ENCODE peak calls at places on chromosomes 1 and 21, in four cellular contexts. W, E, K and S are unnamed samples. For H3K4me1, the result is how much of the 10 kb centered on the place peaks cover.

GRCh38 chr1:109621402-109622101 is 1.9 kb downstream of the AMPD2 start:
- DNase-seq in W (peak), E (no peak), K (no peak), S (no peak)

GRCh38 chr21:25459993-25460392 is 147.3 kb downstream of the MRPL39 start:
- DNase-seq in W (no peak), E (no peak), K (no peak), S (no peak)

GRCh38 chr1:178935610-178936009 is 64.7 kb upstream of the ANGPTL1 start:
- DNase-seq in W (no peak), E (no peak), K (no peak), S (no peak)

GRCh38 chr1:31755197-31755611 is 8.9 kb downstream of the ADGRB2 start:
- DNase-seq in W (no peak), E (peak), K (no peak), S (no peak)

GRCh38 chr21:29228306-29228705 is 70.4 kb upstream of the BACH1 start:
- DNase-seq in W (no peak), E (no peak), K (no peak), S (no peak)

GRCh38 chr1:64073705-64074104 is 129.7 kb upstream of the UBE2U start:
- DNase-seq in W (no peak), E (no peak), K (no peak), S (no peak)

GRCh38 chr1:151005729-151006330 is 872 bp downstream of the MINDY1 start:
- DNase-seq in W (no peak), E (no peak), K (no peak), S (no peak)

GRCh38 chr1:151562661-151563060 is 22.6 kb downstream of the TUFT1 start:
- DNase-seq in W (no peak), E (no peak), K (no peak), S (no peak)

GRCh38 chr1:8004113-8004802 is 21.9 kb downstream of the ERRFI1 start:
- DNase-seq in W (peak), E (no peak), K (peak), S (no peak)

GRCh38 chr1:24540906-24541710 is 14.8 kb upstream of the NCMAP start:
- DNase-seq in W (no peak), E (no peak), K (peak), S (no peak)

GRCh38 chr1:197312163-197312562 is 44.1 kb downstream of the CRB1 start:
- DNase-seq in W (no peak), E (no peak), K (peak), S (no peak)

GRCh38 chr1:20160034-20160433 is 20.9 kb downstream of the PLA2G2F start:
- DNase-seq in W (no peak), E (no peak), K (peak), S (no peak)

GRCh38 chr1:182569939-182570610 is 19.0 kb downstream of the RNASEL start:
- DNase-seq in W (no peak), E (no peak), K (no peak), S (no peak)

GRCh38 chr1:192489046-192489445 is 86.5 kb upstream of the RGS1 start:
- DNase-seq in W (no peak), E (no peak), K (peak), S (no peak)

GRCh38 chr1:221961532-221962292 is 219.8 kb upstream of the DUSP10 start:
- DNase-seq in W (no peak), E (peak), K (peak), S (no peak)

GRCh38 chr1:234780531-234781162 is 170.7 kb upstream of the IRF2BP2 start:
- DNase-seq in W (peak), E (peak), K (no peak), S (peak)

GRCh38 chr1:184745929-184746583 is 8.6 kb downstream of the EDEM3 start:
- DNase-seq in W (no peak), E (no peak), K (no peak), S (no peak)

GRCh38 chr1:183609313-183609712 is 19.1 kb upstream of the NCF2 start:
- DNase-seq in W (peak), E (peak), K (peak), S (peak)

GRCh38 chr1:154863702-154864174 is 6.3 kb downstream of the KCNN3 start:
- DNase-seq in W (peak), E (peak), K (peak), S (no peak)

GRCh38 chr1:230291731-230292620 is 134.2 kb downstream of the PGBD5 start:
- DNase-seq in W (peak), E (peak), K (no peak), S (peak)

GRCh38 chr1:8031176-8031785 is 5.2 kb upstream of the ERRFI1 start:
- DNase-seq in W (no peak), E (no peak), K (no peak), S (no peak)

GRCh38 chr1:92306020-92306419 is 7.2 kb downstream of the RPAP2 start:
- DNase-seq in W (no peak), E (no peak), K (no peak), S (no peak)

GRCh38 chr1:77565321-77565720 is 117.1 kb downstream of the ZZZ3 start:
- DNase-seq in W (no peak), E (no peak), K (no peak), S (no peak)

GRCh38 chr1:85307987-85308836 is 31.8 kb upstream of the BCL10 start:
- DNase-seq in W (peak), E (peak), K (peak), S (peak)
- H3K4me3 ChIP-seq in W (peak), E (no peak), K (no peak), S (no peak)

DNA sequence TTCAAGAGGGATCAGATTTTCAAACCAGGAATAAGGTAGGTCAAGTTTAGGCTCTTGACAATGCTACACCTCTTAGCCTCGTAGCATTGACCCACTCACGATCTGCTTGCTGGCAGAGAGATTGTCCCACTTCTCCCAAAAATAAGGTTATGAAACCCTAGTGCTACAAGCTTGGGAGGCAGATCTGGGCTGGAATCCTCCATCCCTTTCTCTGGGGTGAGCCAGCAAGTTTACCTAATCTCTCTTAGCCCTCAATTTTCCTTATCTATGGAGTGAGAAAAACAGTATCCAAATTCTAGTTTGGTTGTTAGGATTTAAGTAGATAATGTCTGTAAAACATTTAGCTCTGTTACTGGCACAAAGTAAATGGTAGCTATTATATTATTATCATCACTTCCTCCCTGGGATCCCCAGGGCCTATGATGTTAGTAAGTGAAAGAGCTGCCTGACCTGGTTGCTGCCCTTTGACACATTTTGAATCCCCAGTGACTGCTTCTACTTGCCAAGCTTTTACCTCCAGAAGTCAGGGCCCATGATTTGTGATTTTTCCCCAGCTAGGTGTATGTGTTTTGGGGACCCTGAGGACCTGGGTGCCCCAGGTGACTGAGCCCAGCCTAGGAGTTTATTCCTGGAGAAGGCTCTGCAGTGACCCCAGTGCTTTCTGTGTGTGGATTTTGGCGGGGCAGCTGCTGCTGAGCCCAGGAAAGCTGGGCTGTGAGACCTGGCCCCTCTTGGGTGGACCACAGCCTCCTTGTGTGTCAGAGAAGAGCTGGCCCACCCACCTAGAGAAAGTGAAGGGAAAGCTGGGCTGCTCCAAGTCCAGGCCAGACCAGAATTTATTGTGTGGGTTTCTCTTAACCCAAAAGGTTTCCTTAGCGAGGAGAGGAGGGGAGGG is 48.2 kb upstream of the VANGL1 start:
- DNase-seq in W (no peak), E (peak), K (no peak), S (no peak)
- H3K27ac ChIP-seq in W (no peak), E (peak), K (no peak), S (no peak)

GRCh38 chr1:206890690-206891089 is 6.6 kb upstream of the IL24 start:
- DNase-seq in W (no peak), E (no peak), K (peak), S (no peak)

GRCh38 chr1:206886831-206887230 is 10.4 kb upstream of the IL24 start:
- DNase-seq in W (no peak), E (no peak), K (no peak), S (no peak)

GRCh38 chr1:206890125-206890637 is 7.1 kb upstream of the IL24 start:
- DNase-seq in W (no peak), E (peak), K (peak), S (no peak)

GRCh38 chr1:206885341-206886060 is 11.7 kb upstream of the IL24 start:
- DNase-seq in W (no peak), E (no peak), K (no peak), S (no peak)

GRCh38 chr1:206887701-206888100 is 9.5 kb upstream of the IL24 start:
- DNase-seq in W (no peak), E (no peak), K (no peak), S (no peak)
- H3K4me1 ChIP-seq in W (under half), E (under half), K (under half), S (under half)

GRCh38 chr1:6003568-6004411 is 11.6 kb upstream of the NPHP4 start:
- DNase-seq in W (peak), E (no peak), K (no peak), S (peak)
- H3K4me3 ChIP-seq in W (no peak), E (no peak), K (no peak), S (no peak)